ENCODE peak calls at places on chromosomes 12 and 14, in nine cellular contexts. Q, L, P, V, W, O, K, T and C are unnamed samples.

GRCh38 chr14:92651793-92652382 is 96.5 kb downstream of the LGMN start:
- DNase-seq in Q (no peak), L (no peak), P (no peak), V (peak), W (no peak), O (peak), K (no peak), T (peak), C (no peak)

GRCh38 chr14:22846811-22847307 is 10.5 kb downstream of the MMP14 start:
- DNase-seq in Q (no peak), L (no peak), P (no peak), V (no peak), W (no peak), O (no peak), K (no peak), T (no peak), C (no peak)

GRCh38 chr12:92722897-92723296 is 20.1 kb downstream of the PLEKHG7 start:
- DNase-seq in Q (no peak), L (no peak), P (no peak), V (no peak), W (no peak), O (no peak), K (no peak), T (no peak), C (no peak)

GRCh38 chr12:1380171-1380974 is 214.0 kb downstream of the FBXL14 start:
- DNase-seq in Q (no peak), L (no peak), P (no peak), V (no peak), W (no peak), O (no peak), K (peak), T (no peak), C (no peak)

GRCh38 chr12:127628655-127629054 is 638.3 kb upstream of the TMEM132C start:
- DNase-seq in Q (no peak), L (no peak), P (peak), V (no peak), W (peak), O (no peak), K (no peak), T (no peak), C (no peak)

GRCh38 chr12:81077686-81078441 is at the start of gene ACSS3:
- DNase-seq in Q (peak), L (no peak), P (no peak), V (no peak), W (peak), O (peak), K (peak), T (no peak), C (no peak)

GRCh38 chr14:69612014-69612758 is 790 bp downstream of the SUSD6 start:
- DNase-seq in Q (peak), L (no peak), P (peak), V (peak), W (peak), O (peak), K (peak), T (peak), C (peak)

GRCh38 chr12:49190317-49190716 is 1.4 kb upstream of the TUBA1A start:
- DNase-seq in Q (no peak), L (no peak), P (no peak), V (no peak), W (no peak), O (no peak), K (peak), T (peak), C (no peak)

GRCh38 chr14:32703246-32703645 is 235.4 kb upstream of the NPAS3 start:
- DNase-seq in Q (no peak), L (no peak), P (no peak), V (no peak), W (peak), O (no peak), K (no peak), T (no peak), C (peak)

GRCh38 chr12:98228619-98229538 is 286.5 kb upstream of the TMPO start:
- DNase-seq in Q (no peak), L (no peak), P (no peak), V (no peak), W (no peak), O (no peak), K (no peak), T (no peak), C (no peak)

GRCh38 chr14:92093320-92093719 is 13.1 kb downstream of the ATXN3 start:
- DNase-seq in Q (no peak), L (no peak), P (no peak), V (no peak), W (no peak), O (no peak), K (peak), T (peak), C (no peak)

GRCh38 chr14:64696355-64696844 is 7.8 kb upstream of the PLEKHG3 start:
- DNase-seq in Q (peak), L (no peak), P (no peak), V (peak), W (no peak), O (no peak), K (no peak), T (no peak), C (peak)

GRCh38 chr14:23373041-23373440 is 432 bp downstream of the IL25 start:
- DNase-seq in Q (no peak), L (no peak), P (no peak), V (no peak), W (no peak), O (no peak), K (no peak), T (no peak), C (no peak)

GRCh38 chr14:100764716-100765115 is 38.0 kb downstream of the DLK1 start:
- DNase-seq in Q (no peak), L (no peak), P (no peak), V (no peak), W (no peak), O (no peak), K (peak), T (no peak), C (no peak)

GRCh38 chr12:46126050-46126727 is 135.8 kb upstream of the SCAF11 start:
- DNase-seq in Q (no peak), L (no peak), P (no peak), V (no peak), W (no peak), O (no peak), K (no peak), T (no peak), C (no peak)

GRCh38 chr14:50600849-50601248 is 40.9 kb downstream of the ATL1 start:
- DNase-seq in Q (no peak), L (no peak), P (no peak), V (no peak), W (no peak), O (no peak), K (peak), T (no peak), C (peak)

GRCh38 chr14:89748004-89748403 is 206.5 kb downstream of the EFCAB11 start:
- DNase-seq in Q (no peak), L (no peak), P (peak), V (no peak), W (no peak), O (no peak), K (no peak), T (no peak), C (peak)

GRCh38 chr12:65500121-65500846 is 221.8 kb downstream of the MSRB3 start:
- DNase-seq in Q (no peak), L (no peak), P (peak), V (no peak), W (peak), O (no peak), K (no peak), T (peak), C (peak)

GRCh38 chr12:130761537-130762318 is 45.6 kb upstream of the RIMBP2 start:
- DNase-seq in Q (no peak), L (no peak), P (peak), V (peak), W (peak), O (no peak), K (peak), T (peak), C (peak)

GRCh38 chr14:87131879-87132278 is 861.1 kb downstream of the GALC start:
- DNase-seq in Q (peak), L (no peak), P (peak), V (no peak), W (peak), O (no peak), K (no peak), T (no peak), C (peak)

GRCh38 chr14:104798300-104799238 is 2.3 kb upstream of the ZBTB42 start:
- DNase-seq in Q (no peak), L (no peak), P (no peak), V (no peak), W (no peak), O (no peak), K (no peak), T (no peak), C (no peak)

GRCh38 chr12:79560165-79560889 is 130.4 kb downstream of the PAWR start:
- DNase-seq in Q (no peak), L (no peak), P (no peak), V (no peak), W (no peak), O (no peak), K (no peak), T (no peak), C (no peak)

GRCh38 chr12:122836027-122836921 is 1.0 kb downstream of the HIP1R start:
- DNase-seq in Q (no peak), L (peak), P (peak), V (peak), W (no peak), O (no peak), K (peak), T (peak), C (peak)

GRCh38 chr14:59699422-59699821 is 122.8 kb upstream of the CCDC175 start:
- DNase-seq in Q (no peak), L (no peak), P (no peak), V (no peak), W (no peak), O (no peak), K (no peak), T (peak), C (no peak)

GRCh38 chr12:69732088-69732487 is 6.6 kb upstream of the RAB3IP start:
- DNase-seq in Q (no peak), L (no peak), P (no peak), V (no peak), W (no peak), O (no peak), K (no peak), T (no peak), C (no peak)

GRCh38 chr12:64193045-64193444 is 29.1 kb downstream of the KICS2 start:
- DNase-seq in Q (no peak), L (no peak), P (no peak), V (no peak), W (no peak), O (no peak), K (no peak), T (no peak), C (no peak)

GRCh38 chr14:106417224-106418049 is 891.1 kb downstream of the TMEM121 start:
- DNase-seq in Q (no peak), L (peak), P (no peak), V (peak), W (no peak), O (peak), K (peak), T (peak), C (peak)

GRCh38 chr12:123614531-123614930 is 12.6 kb downstream of the DDX55 start:
- DNase-seq in Q (peak), L (no peak), P (peak), V (no peak), W (peak), O (no peak), K (no peak), T (no peak), C (peak)

GRCh38 chr12:54058189-54058917 is 4.7 kb downstream of the HOXC4 start:
- DNase-seq in Q (no peak), L (no peak), P (no peak), V (no peak), W (no peak), O (no peak), K (no peak), T (no peak), C (no peak)

GRCh38 chr12:117926391-117926899 is 42.3 kb downstream of the KSR2 start:
- DNase-seq in Q (no peak), L (no peak), P (no peak), V (no peak), W (no peak), O (no peak), K (no peak), T (no peak), C (no peak)

GRCh38 chr12:132921685-132922084 is 34.3 kb upstream of the CHFR start:
- DNase-seq in Q (no peak), L (no peak), P (no peak), V (no peak), W (no peak), O (no peak), K (no peak), T (no peak), C (no peak)

GRCh38 chr12:10179871-10180270 is 1.0 kb downstream of the TMEM52B start:
- DNase-seq in Q (no peak), L (no peak), P (peak), V (no peak), W (no peak), O (no peak), K (no peak), T (no peak), C (no peak)

GRCh38 chr14:77228056-77228455 is 43.0 kb downstream of the NGB start:
- DNase-seq in Q (no peak), L (no peak), P (no peak), V (no peak), W (no peak), O (no peak), K (no peak), T (no peak), C (no peak)

GRCh38 chr14:76763362-76764041 is 2.2 kb downstream of the VASH1 start:
- DNase-seq in Q (no peak), L (no peak), P (peak), V (no peak), W (no peak), O (no peak), K (no peak), T (no peak), C (no peak)

GRCh38 chr12:88575361-88575959 is 4.8 kb downstream of the KITLG start:
- DNase-seq in Q (no peak), L (no peak), P (no peak), V (no peak), W (no peak), O (no peak), K (no peak), T (no peak), C (no peak)

GRCh38 chr14:26859483-26859882 is 261.6 kb upstream of the NOVA1 start:
- DNase-seq in Q (no peak), L (no peak), P (no peak), V (no peak), W (no peak), O (no peak), K (no peak), T (no peak), C (no peak)

GRCh38 chr12:89544730-89545184 is 18.9 kb upstream of the POC1B start:
- DNase-seq in Q (peak), L (no peak), P (no peak), V (peak), W (peak), O (peak), K (peak), T (no peak), C (peak)

GRCh38 chr12:54006700-54007220 is 2.0 kb upstream of the HOXC8 start:
- DNase-seq in Q (no peak), L (no peak), P (no peak), V (no peak), W (peak), O (no peak), K (no peak), T (no peak), C (peak)

GRCh38 chr12:11837318-11837934 is 188.0 kb downstream of the ETV6 start:
- DNase-seq in Q (no peak), L (no peak), P (no peak), V (no peak), W (no peak), O (no peak), K (no peak), T (no peak), C (no peak)

GRCh38 chr12:102374190-102374589 is 106.2 kb downstream of the IGF1 start:
- DNase-seq in Q (no peak), L (no peak), P (peak), V (no peak), W (no peak), O (no peak), K (no peak), T (peak), C (peak)

GRCh38 chr12:26122681-26123481 is 2.0 kb downstream of the BHLHE41 start:
- DNase-seq in Q (peak), L (no peak), P (peak), V (peak), W (peak), O (peak), K (peak), T (peak), C (peak)

GRCh38 chr12:26121841-26122680 is 2.8 kb downstream of the BHLHE41 start:
- DNase-seq in Q (no peak), L (no peak), P (peak), V (no peak), W (peak), O (peak), K (peak), T (peak), C (no peak)

GRCh38 chr12:26119391-26119981 is 5.4 kb downstream of the BHLHE41 start:
- DNase-seq in Q (peak), L (no peak), P (peak), V (no peak), W (peak), O (no peak), K (peak), T (peak), C (peak)

GRCh38 chr12:26120561-26121274 is 4.1 kb downstream of the BHLHE41 start:
- DNase-seq in Q (no peak), L (no peak), P (no peak), V (no peak), W (no peak), O (no peak), K (no peak), T (no peak), C (no peak)

GRCh38 chr12:26121323-26121740 is 3.5 kb downstream of the BHLHE41 start:
- DNase-seq in Q (no peak), L (no peak), P (no peak), V (no peak), W (no peak), O (no peak), K (peak), T (no peak), C (no peak)
- H3K4me3 ChIP-seq in Q (peak), L (peak), P (no peak), V (peak), W (peak), O (no peak), K (no peak), T (peak), C (no peak)

GRCh38 chr12:66755727-66756395 is 77.0 kb upstream of the GRIP1 start:
- DNase-seq in Q (no peak), L (no peak), P (no peak), V (no peak), W (no peak), O (no peak), K (no peak), T (peak), C (no peak)
- H3K4me3 ChIP-seq in Q (no peak), L (no peak), P (no peak), V (no peak), W (no peak), O (no peak), K (no peak), T (no peak), C (no peak)

GRCh38 chr14:75605916-75606315 is 27.5 kb downstream of the FLVCR2 start:
- DNase-seq in Q (no peak), L (no peak), P (no peak), V (no peak), W (no peak), O (no peak), K (no peak), T (no peak), C (no peak)
- H3K4me3 ChIP-seq in Q (no peak), L (no peak), P (no peak), V (no peak), W (no peak), O (peak), K (no peak), T (peak), C (no peak)

GRCh38 chr12:51323966-51324895 is at the start of gene BIN2:
- DNase-seq in Q (no peak), L (no peak), P (no peak), V (peak), W (no peak), O (peak), K (no peak), T (peak), C (no peak)
- H3K4me3 ChIP-seq in Q (no peak), L (peak), P (no peak), V (peak), W (no peak), O (peak), K (no peak), T (peak), C (no peak)

GRCh38 chr12:56410768-56411167 is 38.5 kb downstream of the TIMELESS start:
- DNase-seq in Q (no peak), L (no peak), P (no peak), V (no peak), W (no peak), O (no peak), K (no peak), T (no peak), C (no peak)
- H3K4me3 ChIP-seq in Q (no peak), L (no peak), P (no peak), V (no peak), W (no peak), O (no peak), K (no peak), T (no peak), C (no peak)

DNA sequence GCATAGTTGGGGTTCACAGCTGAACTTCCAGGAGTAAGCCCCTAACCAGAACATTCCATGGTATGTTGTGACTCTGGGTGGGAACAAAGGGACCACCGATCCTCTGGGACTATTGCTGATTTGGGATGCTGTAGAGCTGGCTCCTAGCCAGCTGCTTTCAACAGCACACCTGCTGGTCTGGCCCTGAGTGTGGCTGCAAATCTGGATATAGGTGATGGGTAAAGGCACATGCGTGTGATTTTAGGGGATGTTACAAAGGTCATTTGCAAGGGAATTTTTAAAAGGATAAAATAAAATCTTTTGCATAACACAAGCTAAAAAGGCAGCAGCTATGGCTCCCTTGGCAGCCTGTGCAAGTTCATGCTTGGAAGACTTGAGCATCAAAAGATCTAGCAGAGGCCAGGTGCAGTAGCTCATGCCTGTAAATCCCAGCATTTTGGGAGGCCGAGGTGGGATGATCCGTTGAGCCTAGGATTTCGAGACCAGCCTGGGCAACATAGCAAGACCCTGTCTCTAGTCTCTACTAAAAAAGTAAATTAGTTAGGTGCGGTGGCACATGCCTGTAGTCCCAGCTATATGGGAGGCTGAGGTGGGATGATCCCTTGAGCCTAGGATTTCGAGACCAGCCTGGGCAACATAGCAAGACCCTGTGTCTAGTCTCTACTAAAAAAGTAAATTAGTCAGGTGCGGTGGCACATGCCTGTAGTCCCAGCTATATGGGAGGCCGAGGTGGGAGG is 1.6 kb downstream of the ALDH2 start:
- DNase-seq in Q (no peak), L (no peak), P (no peak), V (no peak), W (no peak), O (peak), K (no peak), T (no peak), C (no peak)
- H3K4me3 ChIP-seq in Q (peak), L (no peak), P (peak), V (peak), W (peak), O (peak), K (peak), T (no peak), C (peak)

DNA sequence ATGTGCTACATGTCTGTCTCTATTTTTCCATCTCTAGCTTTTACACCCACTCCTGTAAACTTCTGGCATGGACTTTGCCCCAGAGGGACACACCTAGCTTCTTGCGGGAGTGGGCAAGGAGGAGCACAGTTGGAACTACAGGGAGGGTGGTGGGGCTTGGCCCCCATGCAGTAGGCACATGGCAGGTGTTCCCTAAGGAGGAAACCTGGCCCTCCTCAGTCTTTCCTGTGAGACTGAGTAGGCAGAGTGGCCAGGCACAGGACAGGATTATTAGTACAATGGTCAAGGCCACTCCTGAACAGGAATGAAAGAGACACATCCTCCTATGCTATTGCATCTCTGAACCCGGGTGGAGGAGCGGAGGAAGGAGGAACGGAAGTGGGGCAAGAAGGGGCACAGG is 882 bp downstream of the MYO1A start:
- DNase-seq in Q (no peak), L (no peak), P (no peak), V (peak), W (no peak), O (no peak), K (no peak), T (no peak), C (no peak)
- H3K4me3 ChIP-seq in Q (no peak), L (no peak), P (no peak), V (peak), W (no peak), O (no peak), K (no peak), T (no peak), C (no peak)